ENCODE peak calls at places on chromosomes 11 and 22, in six cellular contexts. I is colonic mucosa; P is body of pancreas; L is tibial artery; M is naive thymus-derived CD4-positive, alpha-beta T cell; F is astrocyte. B is an unnamed sample.

GRCh38 chr22:47101321-47101885 is 339.0 kb downstream of the TBC1D22A start:
- DNase-seq in L (no peak), M (no peak), I (no peak), F (no peak), P (no peak), B (no peak)

GRCh38 chr11:46333129-46333947 is 13.9 kb upstream of the DGKZ start:
- DNase-seq in M (peak; percentile 56), F (no peak), P (no peak), L (no peak), I (no peak), B (no peak)

GRCh38 chr11:114039551-114039950 is 20.0 kb upstream of the ZBTB16 start:
- DNase-seq in F (no peak), P (no peak), L (no peak), I (no peak), M (no peak), B (no peak)

GRCh38 chr11:30392221-30392784 is 69.4 kb downstream of the ARL14EP start:
- DNase-seq in L (no peak), F (no peak), P (peak; percentile 29), I (no peak), M (no peak), B (no peak)

GRCh38 chr22:21632237-21632895 is at the start of gene CCDC116:
- DNase-seq in P (no peak), I (no peak), F (no peak), L (no peak), M (peak; percentile 41), B (no peak)

GRCh38 chr22:31749636-31750364 is at the start of gene PRR14L:
- DNase-seq in I (peak; percentile 99), L (peak; percentile 98), P (peak; percentile 98), M (peak; percentile 98), F (peak; percentile 81), B (peak; percentile 99)

GRCh38 chr22:39240841-39241631 is 3.7 kb downstream of the PDGFB start:
- DNase-seq in I (peak; percentile 81), M (peak; percentile 45), F (no peak), L (peak; percentile 61), P (peak; percentile 80), B (peak; percentile 77)

GRCh38 chr11:11731311-11732083 is 109.7 kb upstream of the GALNT18 start:
- DNase-seq in L (no peak), F (peak; percentile 61), I (no peak), M (no peak), P (no peak), B (no peak)

GRCh38 chr22:17994424-17995108 is 29.8 kb downstream of the MICAL3 start:
- DNase-seq in I (no peak), M (no peak), F (no peak), L (no peak), P (no peak), B (no peak)

GRCh38 chr22:50700387-50701075 is 27.9 kb downstream of the SHANK3 start:
- DNase-seq in F (peak; percentile 4), M (no peak), L (no peak), P (no peak), I (no peak), B (no peak)

GRCh38 chr11:103800406-103801114 is 235.9 kb upstream of the DDI1 start:
- DNase-seq in M (no peak), I (no peak), P (peak; percentile 25), L (peak; percentile 21), F (peak; percentile 23), B (no peak)

GRCh38 chr22:24521791-24522245 is 26.7 kb downstream of the UPB1 start:
- DNase-seq in P (peak; percentile 80), I (peak; percentile 57), F (peak; percentile 42), L (no peak), M (peak; percentile 31), B (no peak)

GRCh38 chr11:16032974-16033373 is 323.4 kb downstream of the SOX6 start:
- DNase-seq in F (no peak), L (no peak), I (no peak), M (no peak), P (no peak), B (no peak)

DNA sequence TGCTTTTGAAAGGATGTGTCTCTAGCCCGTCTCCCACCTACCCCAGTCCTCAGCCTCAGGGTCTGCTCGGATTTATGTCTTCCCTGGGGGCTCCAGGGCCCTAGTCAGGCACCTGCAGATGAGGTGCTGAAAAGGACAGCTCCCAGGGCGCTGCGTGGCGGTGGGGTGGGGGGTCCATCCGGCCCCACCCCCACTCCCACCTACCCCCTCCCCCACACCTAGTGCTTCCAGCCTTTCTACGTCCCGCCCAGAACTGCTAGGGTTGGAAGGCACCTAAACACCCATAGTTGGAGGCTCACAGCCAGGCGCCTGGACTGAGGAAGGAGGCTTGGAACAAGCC is 1.4 kb upstream of the ROBO3 start:
- DNase-seq in M (no peak), F (no peak), L (no peak), P (no peak), I (no peak), B (no peak)
- H3K27me3 ChIP-seq in M (peaks cover 55% of the 10 kb centered on the region), F (peaks cover 84% of the 10 kb centered on the region), L (peaks cover 89% of the 10 kb centered on the region), P (peaks cover 37% of the 10 kb centered on the region), I (peaks cover 66% of the 10 kb centered on the region), B (peaks cover 2% of the 10 kb centered on the region)

DNA sequence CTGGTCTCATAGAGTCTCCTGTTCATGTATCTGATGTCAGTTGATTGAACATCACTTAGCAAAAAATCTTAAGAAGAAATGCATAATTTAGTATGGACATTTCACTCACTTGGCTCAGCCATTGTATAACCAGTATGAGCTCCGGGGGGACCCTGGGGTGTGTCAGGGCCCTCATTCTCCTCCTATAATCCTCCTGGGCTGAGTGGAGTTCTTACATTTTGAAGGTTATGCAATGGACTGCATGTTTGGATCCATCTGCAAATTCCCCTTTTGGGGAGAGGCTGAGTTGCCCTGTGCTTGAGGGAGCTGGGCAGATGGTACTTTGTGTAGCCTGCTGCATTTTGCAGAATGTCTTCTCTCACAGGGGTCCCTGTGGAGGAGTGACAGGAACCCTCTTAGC is 13.1 kb downstream of the BCR start:
- DNase-seq in I (no peak), F (no peak), P (no peak), L (no peak), M (no peak), B (no peak)
- H3K27ac ChIP-seq in I (no peak overlapping the region), F (no peak overlapping the region), P (no peak overlapping the region), L (no peak overlapping the region), M (no peak overlapping the region), B (peak overlapping the region; percentile 61)

GRCh38 chr11:1840780-1841480 is 2.1 kb downstream of the TNNI2 start:
- DNase-seq in F (no peak), P (no peak), I (no peak), L (no peak), M (no peak), B (no peak)

GRCh38 chr11:1838077-1838425 is 730 bp upstream of the TNNI2 start:
- DNase-seq in I (no peak), F (no peak), M (peak; percentile 37), L (no peak), P (no peak), B (peak; percentile 83)

GRCh38 chr11:1838426-1839131 is at the start of gene TNNI2:
- DNase-seq in F (no peak), P (no peak), I (no peak), M (no peak), L (no peak), B (peak; percentile 81)

GRCh38 chr11:1839924-1840779 is 1.4 kb downstream of the TNNI2 start:
- DNase-seq in L (peak; percentile 70), M (no peak), P (peak; percentile 69), I (peak; percentile 54), F (no peak), B (peak; percentile 82)

GRCh38 chr11:1839204-1839923 is 583 bp downstream of the TNNI2 start:
- DNase-seq in I (no peak), M (no peak), L (no peak), F (no peak), P (no peak), B (no peak)
- H3K27me3 ChIP-seq in I (no peaks in the 10 kb centered on the region), M (no peaks in the 10 kb centered on the region), L (peaks cover 5% of the 10 kb centered on the region), F (no peaks in the 10 kb centered on the region), P (no peaks in the 10 kb centered on the region), B (no peaks in the 10 kb centered on the region)

DNA sequence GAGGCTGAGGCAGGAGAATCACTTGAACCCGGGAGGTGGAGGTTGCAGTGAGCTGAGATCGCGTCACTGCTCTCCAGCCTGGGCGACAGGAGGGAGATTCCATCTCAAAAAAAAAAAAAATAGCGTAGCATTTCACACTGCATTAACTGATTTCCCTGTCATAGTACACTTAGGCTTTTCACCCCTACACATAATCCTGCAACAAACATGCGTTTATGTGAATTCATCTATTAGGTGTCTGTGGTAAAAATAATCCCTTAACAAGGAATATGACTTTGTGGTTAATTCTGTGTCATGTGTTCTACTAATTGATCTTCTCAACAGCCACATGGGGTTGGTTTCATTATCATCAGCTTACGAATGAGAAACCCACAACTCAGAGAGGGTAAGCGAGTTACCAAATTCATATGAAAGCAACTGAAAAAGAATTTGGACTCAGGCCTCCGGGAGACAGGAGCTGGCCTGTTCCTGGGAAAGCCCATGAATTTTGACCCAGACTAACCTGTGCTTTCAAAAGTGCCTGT is 36.7 kb downstream of the KCNJ1 start:
- DNase-seq in I (no peak), L (no peak), M (peak; percentile 38), F (no peak), P (no peak), B (no peak)
- H3K27ac ChIP-seq in I (no peak overlapping the region), L (no peak overlapping the region), M (peak overlapping the region; percentile 67), F (no peak overlapping the region), P (no peak overlapping the region), B (peak overlapping the region; percentile 26)

GRCh38 chr11:26805001-26805400 is 83.1 kb upstream of the SLC5A12 start:
- DNase-seq in M (no peak), P (no peak), L (no peak), I (no peak), F (no peak), B (no peak)
- H3K27me3 ChIP-seq in M (no peaks in the 10 kb centered on the region), P (no peaks in the 10 kb centered on the region), L (no peaks in the 10 kb centered on the region), I (no peaks in the 10 kb centered on the region), F (no peaks in the 10 kb centered on the region), B (no peaks in the 10 kb centered on the region)

GRCh38 chr11:65921033-65921555 is 1.9 kb downstream of the DRAP1 start:
- DNase-seq in F (no peak), M (no peak), L (no peak), I (no peak), P (no peak), B (no peak)

GRCh38 chr11:65919151-65920034 is at the start of gene DRAP1:
- DNase-seq in P (peak; percentile 99), I (peak; percentile 98), L (peak; percentile 98), M (peak; percentile 97), F (peak; percentile 95), B (peak; percentile 100)

GRCh38 chr11:65918211-65919150 is at the start of gene C11orf68:
- DNase-seq in P (peak; percentile 42), M (no peak), I (no peak), L (peak; percentile 43), F (no peak), B (no peak)

GRCh38 chr11:65921876-65922275 is 2.6 kb downstream of the DRAP1 start:
- DNase-seq in L (no peak), F (no peak), M (no peak), I (no peak), P (no peak), B (no peak)

GRCh38 chr11:65920035-65920802 is 993 bp downstream of the DRAP1 start:
- DNase-seq in I (peak; percentile 41), F (no peak), L (no peak), P (no peak), M (no peak), B (no peak)
- H3K27ac ChIP-seq in I (peak overlapping the region; percentile 87), F (peak overlapping the region; percentile 63), L (peak overlapping the region; percentile 90), P (peak overlapping the region; percentile 72), M (peak overlapping the region; percentile 91), B (peak overlapping the region; percentile 86)

GRCh38 chr11:128596245-128596644 is 8.9 kb upstream of the ETS1 start:
- DNase-seq in L (no peak), I (no peak), P (no peak), F (no peak), M (no peak), B (no peak)
- H3K27me3 ChIP-seq in L (peaks cover 4% of the 10 kb centered on the region), I (no peaks in the 10 kb centered on the region), P (no peaks in the 10 kb centered on the region), F (peaks cover 5% of the 10 kb centered on the region), M (no peaks in the 10 kb centered on the region), B (no peaks in the 10 kb centered on the region)